ENCODE peak calls at places on chromosomes 2 and 18, in six cellular contexts. M is HEK293T, F is GM12878, E is IMR-90, I is K562, U is HepG2. P is an unnamed sample.

GRCh38 chr2:238291550-238292281 is 3.3 kb upstream of the PER2 start:
- DNase-seq in I (no peak), E (no peak), F (no peak), M (no peak), U (no peak), P (no peak)

GRCh38 chr18:56977771-56978170 is 169.1 kb upstream of the BOD1L2 start:
- DNase-seq in M (no peak), E (no peak), I (no peak), U (no peak), F (no peak), P (no peak)

GRCh38 chr2:180905002-180905401 is 75.4 kb upstream of the UBE2E3 start:
- DNase-seq in I (no peak), M (no peak), E (peak; percentile 19), U (no peak), F (no peak), P (no peak)

GRCh38 chr2:217552081-217552480 is 450.7 kb downstream of the TNS1 start:
- DNase-seq in F (no peak), M (no peak), U (no peak), E (no peak), I (no peak), P (no peak)

GRCh38 chr2:134454426-134454825 is 200.6 kb downstream of the MGAT5 start:
- DNase-seq in I (no peak), F (no peak), E (no peak), U (no peak), M (no peak), P (no peak)

GRCh38 chr2:28716265-28716865 is 35.3 kb upstream of the PPP1CB start:
- DNase-seq in M (peak; percentile 46), F (peak; percentile 9), E (peak; percentile 98), U (peak; percentile 47), I (no peak), P (peak; percentile 76)

GRCh38 chr2:68500649-68501048 is 33.3 kb downstream of the APLF start:
- DNase-seq in E (no peak), I (no peak), F (no peak), U (no peak), M (no peak), P (no peak)

GRCh38 chr2:96763511-96764252 is 3.0 kb downstream of the CNNM4 start:
- DNase-seq in F (no peak), E (no peak), I (peak; percentile 68), M (peak; percentile 51), U (peak; percentile 49), P (no peak)

GRCh38 chr2:34578641-34579040 is 979.5 kb upstream of the FAM98A start:
- DNase-seq in I (no peak), F (no peak), U (no peak), E (no peak), M (no peak), P (no peak)

GRCh38 chr2:207750315-207750714 is 19.4 kb downstream of the FZD5 start:
- DNase-seq in I (no peak), E (no peak), M (no peak), F (no peak), U (peak; percentile 33), P (no peak)

GRCh38 chr2:172997031-172997430 is 78.6 kb upstream of the MAP3K20 start:
- DNase-seq in M (no peak), F (no peak), U (no peak), E (peak; percentile 25), I (no peak), P (no peak)

GRCh38 chr2:168424112-168424951 is 31.7 kb upstream of the CERS6 start:
- DNase-seq in U (no peak), E (peak; percentile 39), I (no peak), F (no peak), M (no peak), P (no peak)

GRCh38 chr2:69168144-69168813 is 155.3 kb downstream of the ANTXR1 start:
- DNase-seq in U (no peak), I (no peak), M (no peak), F (no peak), E (peak; percentile 33), P (no peak)

GRCh38 chr18:23232331-23232730 is 97.0 kb downstream of the CABLES1 start:
- DNase-seq in M (no peak), E (no peak), I (no peak), U (no peak), F (peak; percentile 54), P (no peak)

GRCh38 chr2:12596771-12597170 is 120.0 kb upstream of the TRIB2 start:
- DNase-seq in M (no peak), I (no peak), E (no peak), F (no peak), U (no peak), P (no peak)

GRCh38 chr2:235460548-235461047 is 33.2 kb upstream of the AGAP1 start:
- DNase-seq in F (no peak), E (no peak), M (no peak), U (no peak), I (peak; percentile 80), P (no peak)

GRCh38 chr18:30987479-30988241 is 54.9 kb downstream of the DSC3 start:
- DNase-seq in I (peak; percentile 19), E (no peak), F (no peak), U (no peak), M (no peak), P (peak; percentile 67)

DNA sequence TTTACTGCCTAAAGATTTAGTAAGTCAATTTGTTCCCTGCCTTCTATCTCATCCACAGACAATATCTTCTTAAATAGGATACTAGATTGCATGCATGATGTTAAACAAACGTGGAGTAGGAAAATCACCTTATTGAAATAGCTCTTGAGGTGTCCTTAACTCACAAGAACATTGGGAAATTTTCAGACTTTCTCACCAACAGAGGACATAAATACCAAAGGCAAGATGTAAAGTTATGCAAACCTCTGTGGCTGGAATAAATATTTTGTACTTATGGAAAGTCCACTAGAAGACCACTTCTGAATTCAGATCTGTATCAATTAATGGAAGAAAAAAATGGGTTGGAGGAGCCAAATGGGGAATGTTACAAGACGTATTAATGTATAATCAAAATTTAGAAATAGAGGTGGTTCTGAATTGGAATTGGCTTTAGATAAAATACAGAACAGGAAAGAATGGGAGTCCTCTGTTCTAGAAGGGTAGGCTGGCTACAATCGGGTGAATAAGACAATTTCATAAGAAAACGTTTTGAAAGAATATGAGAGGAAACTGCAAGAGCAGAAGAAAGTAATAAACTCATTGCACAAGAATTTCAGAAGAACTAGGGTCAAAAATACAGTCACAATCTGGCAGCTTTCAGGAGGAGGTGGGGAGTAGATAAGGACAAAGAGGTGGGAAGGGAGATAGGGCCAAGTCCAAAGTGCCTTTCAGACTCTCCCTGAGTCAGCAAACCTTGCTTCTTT is 69.3 kb upstream of the FN1 start:
- DNase-seq in E (peak; percentile 89), U (peak; percentile 90), F (no peak), M (no peak), I (peak; percentile 29), P (no peak)
- TF ChIP-seq BHLHE40 in E (peak; percentile 33), U (no peak), F (no peak), M (no peak), I (no peak), P (no peak)

DNA sequence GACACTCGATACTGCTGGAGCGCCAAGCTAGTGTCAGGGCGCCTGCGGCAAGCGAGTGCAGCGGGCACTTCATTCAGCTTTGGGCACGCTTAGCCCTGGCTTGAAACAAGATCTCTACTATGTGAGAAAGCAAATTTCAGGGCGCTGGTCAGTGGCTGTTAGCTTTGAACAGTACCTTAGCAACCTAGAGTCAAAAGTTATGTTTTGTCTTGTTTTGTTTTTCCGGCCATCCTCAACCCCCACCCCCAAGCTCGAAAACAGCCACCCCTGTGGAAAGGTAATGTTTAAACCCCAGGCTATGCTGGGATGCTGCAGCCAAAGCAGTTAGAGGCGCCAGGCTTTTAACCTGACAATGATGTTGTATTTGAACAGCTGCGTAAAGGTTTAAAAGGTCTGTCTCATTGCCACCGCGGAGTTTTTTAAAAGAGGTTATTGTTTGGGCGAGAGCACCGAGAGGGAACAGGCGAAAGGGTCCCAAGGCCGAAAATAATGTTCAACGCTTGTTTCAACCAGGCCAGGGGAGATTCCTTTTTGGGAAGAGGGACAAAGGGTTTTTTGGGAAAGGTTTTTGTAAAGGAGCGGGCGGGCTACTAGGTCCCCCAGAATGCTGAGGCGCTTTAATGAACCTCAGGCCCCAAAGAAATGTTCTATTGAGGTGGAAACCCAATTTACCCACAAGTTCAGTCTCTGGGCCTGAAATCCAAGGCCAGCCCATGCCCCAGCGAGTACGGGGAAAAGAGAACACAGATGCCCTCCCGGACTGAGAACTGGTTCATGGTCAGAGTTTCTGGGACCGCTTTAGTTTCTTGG is 2.3 kb upstream of the HOXD10 start:
- DNase-seq in M (no peak), U (peak; percentile 45), F (no peak), I (no peak), E (no peak), P (no peak)
- TF ChIP-seq BHLHE40 in M (no peak), U (no peak), F (no peak), I (no peak), E (no peak), P (no peak)

GRCh38 chr2:198173242-198173641 is 368.8 kb downstream of the PLCL1 start:
- DNase-seq in M (no peak), U (no peak), E (no peak), F (no peak), I (no peak), P (no peak)
- TF ChIP-seq BHLHE40 in M (no peak), U (no peak), E (no peak), F (no peak), I (no peak), P (no peak)

DNA sequence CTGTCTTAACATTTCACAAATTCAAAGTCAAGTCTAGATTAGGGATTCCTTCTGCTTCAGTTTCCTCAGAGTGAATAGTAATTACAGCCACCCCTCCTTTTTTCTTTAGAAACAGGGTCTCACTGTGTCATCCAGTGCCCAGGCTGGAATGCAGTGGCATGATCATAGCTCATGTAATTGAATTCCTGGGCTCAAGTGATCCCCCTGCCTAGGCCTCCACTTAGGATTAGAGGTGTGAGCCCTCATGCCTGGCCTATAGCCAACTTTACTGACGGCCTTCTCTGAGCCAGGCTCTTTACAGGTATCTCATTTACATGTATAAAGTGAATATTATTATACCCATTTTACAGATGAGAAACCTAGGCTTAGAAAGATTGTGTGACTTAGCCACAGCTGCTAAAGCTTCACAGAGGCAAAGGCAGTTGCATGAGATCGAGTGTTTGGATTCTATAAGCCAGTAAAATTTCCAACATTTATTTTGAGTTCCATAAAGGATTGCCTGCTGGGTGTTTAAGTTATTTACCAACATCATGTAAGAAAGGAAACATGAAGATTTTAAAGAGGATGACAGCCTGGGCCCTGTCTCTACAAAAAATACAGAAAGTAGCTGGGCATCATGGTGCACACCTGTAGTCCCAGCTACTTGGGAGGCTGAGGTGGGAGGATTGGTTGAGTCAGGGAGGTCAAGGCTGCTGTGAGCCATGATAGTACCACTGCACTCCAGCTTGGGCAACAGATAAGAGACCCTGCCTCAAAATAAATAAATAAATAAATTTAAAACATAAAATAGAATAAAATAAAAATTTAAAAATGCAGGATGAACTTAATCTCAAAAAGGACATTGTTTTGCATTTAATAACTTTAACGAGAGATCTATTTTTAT is 1.8 kb downstream of the ENOSF1 start:
- DNase-seq in I (no peak), M (no peak), U (no peak), F (no peak), E (no peak), P (no peak)
- TF ChIP-seq BHLHE40 in I (no peak), M (no peak), U (no peak), F (no peak), E (no peak), P (no peak)

DNA sequence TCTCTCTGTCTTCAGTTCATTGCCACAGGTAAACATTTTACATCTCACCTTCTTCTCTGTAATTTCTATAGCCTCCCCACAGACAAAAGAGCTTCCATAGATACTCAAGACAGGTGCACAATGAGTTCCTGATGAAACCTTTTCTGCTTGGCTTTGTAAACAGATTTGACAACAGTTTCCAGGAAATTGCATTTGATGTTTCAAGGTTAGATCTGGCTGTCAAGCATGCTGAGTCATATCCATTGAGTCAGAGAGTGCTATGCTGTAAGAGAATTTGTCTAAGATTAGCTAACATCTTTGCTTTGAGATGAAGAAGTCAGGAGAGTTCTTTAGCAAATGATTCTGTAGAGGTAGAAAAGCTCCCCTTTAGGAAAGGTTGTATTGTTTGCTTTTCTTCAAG is 40.6 kb upstream of the MAP2 start:
- DNase-seq in M (no peak), I (no peak), E (peak; percentile 16), U (peak; percentile 37), F (no peak), P (peak; percentile 2)
- TF ChIP-seq BHLHE40 in M (no peak), I (no peak), E (no peak), U (no peak), F (no peak), P (no peak)